ENCODE peak calls at places on chromosomes 3 and 15, in nine cellular contexts. X is mesendoderm; W is body of pancreas; D is right cardiac atrium; N is A549; O is CD4-positive, alpha-beta memory T cell; Y is upper lobe of right lung; E is suprapubic skin; P is lung. I is an unnamed sample.

GRCh38 chr15:40286794-40287193 is 3.9 kb upstream of the ANKRD63 start:
- DNase-seq in X (peak), W (no peak), D (no peak), N (no peak), O (no peak), Y (no peak), E (no peak), P (no peak), I (no peak)

GRCh38 chr15:57635300-57635944 is 43.7 kb downstream of the MYZAP start:
- DNase-seq in X (peak), W (peak), D (peak), N (no peak), O (no peak), Y (no peak), E (no peak), P (no peak), I (no peak)

GRCh38 chr15:24858737-24859601 is 95.8 kb upstream of the SNRPN start:
- DNase-seq in X (peak), W (no peak), D (no peak), N (no peak), O (no peak), Y (no peak), E (no peak), P (no peak), I (no peak)

GRCh38 chr3:18422972-18423371 is 2.2 kb downstream of the SATB1 start:
- DNase-seq in X (peak), W (no peak), D (no peak), N (no peak), O (no peak), Y (no peak), E (no peak), P (no peak), I (no peak)

GRCh38 chr3:32140943-32141342 is 34.5 kb downstream of the GPD1L start:
- DNase-seq in X (no peak), W (no peak), D (no peak), N (no peak), O (no peak), Y (no peak), E (no peak), P (no peak), I (no peak)

GRCh38 chr3:76866729-76867461 is 173.0 kb upstream of the ROBO2 start:
- DNase-seq in X (no peak), W (no peak), D (no peak), N (no peak), O (no peak), Y (no peak), E (no peak), P (no peak), I (no peak)

GRCh38 chr3:11452988-11453847 is 181.0 kb downstream of the ATG7 start:
- DNase-seq in X (peak), W (no peak), D (peak), N (no peak), O (no peak), Y (no peak), E (no peak), P (no peak), I (no peak)

GRCh38 chr3:69178838-69179739 is 56.7 kb upstream of the LMOD3 start:
- DNase-seq in X (peak), W (no peak), D (no peak), N (no peak), O (no peak), Y (no peak), E (no peak), P (no peak), I (no peak)

GRCh38 chr3:25313286-25313685 is 114.8 kb upstream of the RARB start:
- DNase-seq in X (no peak), W (no peak), D (no peak), N (no peak), O (no peak), Y (no peak), E (no peak), P (no peak), I (no peak)

GRCh38 chr15:51139091-51139490 is 44.4 kb upstream of the TNFAIP8L3 start:
- DNase-seq in X (no peak), W (no peak), D (no peak), N (no peak), O (no peak), Y (no peak), E (no peak), P (no peak), I (no peak)

GRCh38 chr3:73786346-73786807 is 161.6 kb upstream of the PDZRN3 start:
- DNase-seq in X (no peak), W (no peak), D (peak), N (no peak), O (no peak), Y (no peak), E (no peak), P (no peak), I (peak)

GRCh38 chr15:41926184-41927056 is 32.6 kb upstream of the SPTBN5 start:
- DNase-seq in X (peak), W (no peak), D (no peak), N (no peak), O (no peak), Y (no peak), E (no peak), P (no peak), I (no peak)

GRCh38 chr3:71369733-71370391 is 213.7 kb downstream of the FOXP1 start:
- DNase-seq in X (no peak), W (no peak), D (no peak), N (no peak), O (no peak), Y (no peak), E (no peak), P (no peak), I (no peak)

GRCh38 chr3:38038447-38038911 is 529 bp upstream of the DLEC1 start:
- DNase-seq in X (no peak), W (no peak), D (no peak), N (no peak), O (peak), Y (no peak), E (no peak), P (no peak), I (no peak)

GRCh38 chr15:93048759-93049161 is 40.3 kb downstream of the RGMA start:
- DNase-seq in X (no peak), W (no peak), D (no peak), N (no peak), O (no peak), Y (peak), E (peak), P (peak), I (peak)

GRCh38 chr3:156207802-156208685 is 87.7 kb downstream of the KCNAB1 start:
- DNase-seq in X (no peak), W (no peak), D (no peak), N (no peak), O (no peak), Y (no peak), E (no peak), P (no peak), I (no peak)

GRCh38 chr3:126616931-126617330 is 38.0 kb downstream of the TXNRD3 start:
- DNase-seq in X (no peak), W (no peak), D (no peak), N (no peak), O (no peak), Y (no peak), E (no peak), P (no peak), I (no peak)

GRCh38 chr3:58217209-58217811 is 6.5 kb upstream of the DNASE1L3 start:
- DNase-seq in X (peak), W (peak), D (peak), N (peak), O (peak), Y (peak), E (peak), P (peak), I (peak)

GRCh38 chr3:196174652-196175051 is 36.5 kb downstream of the ZDHHC19 start:
- DNase-seq in X (no peak), W (no peak), D (no peak), N (no peak), O (no peak), Y (no peak), E (no peak), P (no peak), I (no peak)

GRCh38 chr15:59301527-59301926 is 71.1 kb downstream of the MYO1E start:
- DNase-seq in X (no peak), W (no peak), D (no peak), N (no peak), O (no peak), Y (no peak), E (no peak), P (no peak), I (no peak)

GRCh38 chr15:48536681-48537091 is 108.8 kb downstream of the FBN1 start:
- DNase-seq in X (no peak), W (no peak), D (no peak), N (no peak), O (no peak), Y (no peak), E (no peak), P (no peak), I (no peak)

GRCh38 chr3:171971919-171972526 is 67.4 kb upstream of the FNDC3B start:
- DNase-seq in X (no peak), W (no peak), D (no peak), N (no peak), O (no peak), Y (no peak), E (no peak), P (no peak), I (no peak)

DNA sequence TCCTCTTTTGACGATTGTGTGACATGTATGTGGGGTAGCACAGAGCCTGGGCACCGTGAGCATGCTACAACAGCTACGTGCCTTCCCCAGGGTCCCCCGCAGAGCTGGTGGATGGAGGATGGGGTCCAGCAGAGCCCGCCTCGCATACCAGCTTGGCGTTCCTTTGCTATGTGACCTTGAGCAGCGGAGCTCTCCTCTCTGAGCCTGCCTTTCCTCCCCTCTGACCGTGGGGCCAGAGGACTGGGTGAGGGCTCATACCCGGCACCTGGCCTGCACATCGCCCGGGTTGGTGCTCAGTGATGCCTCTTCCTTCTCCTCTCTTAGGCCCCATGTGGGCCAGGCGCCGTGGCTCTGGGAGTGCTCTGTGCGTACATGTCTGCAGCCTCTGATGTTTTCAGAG is 73.4 kb downstream of the FBLN2 start:
- DNase-seq in X (no peak), W (no peak), D (peak), N (no peak), O (no peak), Y (no peak), E (no peak), P (no peak), I (no peak)
- H3K27ac ChIP-seq in X (no peak), W (no peak), D (no peak), N (no peak), O (no peak), Y (no peak), E (peak), P (no peak), I (no peak)

GRCh38 chr3:194141415-194142155 is 5.6 kb downstream of the HES1 start:
- DNase-seq in X (peak), W (peak), D (peak), N (peak), O (no peak), Y (peak), E (peak), P (peak), I (peak)
- H3K4me3 ChIP-seq in X (no peak), W (no peak), D (peak), N (peak), O (peak), Y (peak), E (peak), P (peak), I (peak)

GRCh38 chr3:151203053-151203420 is at the start of gene GPR171:
- DNase-seq in X (no peak), W (no peak), D (no peak), N (no peak), O (peak), Y (no peak), E (no peak), P (no peak), I (no peak)
- H3K27ac ChIP-seq in X (no peak), W (no peak), D (no peak), N (no peak), O (peak), Y (peak), E (no peak), P (no peak), I (no peak)

GRCh38 chr3:52298147-52299098 is 10.8 kb downstream of the GLYCTK start:
- DNase-seq in X (no peak), W (peak), D (no peak), N (no peak), O (no peak), Y (no peak), E (no peak), P (no peak), I (no peak)
- H3K4me3 ChIP-seq in X (no peak), W (no peak), D (no peak), N (no peak), O (no peak), Y (no peak), E (no peak), P (no peak), I (no peak)

I was measured in breast epithelium.